ENCODE peak calls at places on chromosomes 13 and 19, in five cellular contexts. F, O, D, A and B are unnamed samples.

GRCh38 chr13:95456837-95457236 is 95.7 kb upstream of the CLDN10 start:
- DNase-seq in F (no peak), O (no peak), D (no peak), A (no peak), B (no peak)

GRCh38 chr13:32068255-32068654 is 36.7 kb downstream of the FRY start:
- DNase-seq in F (no peak), O (no peak), D (no peak), A (no peak), B (no peak)

GRCh38 chr13:39913928-39914327 is 258.5 kb downstream of the COG6 start:
- DNase-seq in F (no peak), O (no peak), D (no peak), A (no peak), B (no peak)

GRCh38 chr13:79455331-79455730 is 25.6 kb upstream of the NDFIP2 start:
- DNase-seq in F (no peak), O (peak), D (no peak), A (no peak), B (no peak)

GRCh38 chr13:113956571-113956970 is 17.3 kb downstream of the C13orf46 start:
- DNase-seq in F (no peak), O (no peak), D (no peak), A (no peak), B (no peak)

GRCh38 chr19:45321848-45322247 is 827 bp downstream of the CKM start:
- DNase-seq in F (no peak), O (no peak), D (no peak), A (no peak), B (no peak)

GRCh38 chr13:44436589-44437337 is 63.1 kb downstream of the SERP2 start:
- DNase-seq in F (peak), O (peak), D (peak), A (no peak), B (peak)

GRCh38 chr19:13986348-13986904 is 19.7 kb downstream of the RFX1 start:
- DNase-seq in F (no peak), O (peak), D (no peak), A (peak), B (no peak)

GRCh38 chr13:112674412-112675383 is 15.1 kb upstream of the ATP11A start:
- DNase-seq in F (no peak), O (no peak), D (no peak), A (no peak), B (no peak)

GRCh38 chr19:35344511-35345031 is 3.1 kb upstream of the FFAR1 start:
- DNase-seq in F (no peak), O (no peak), D (no peak), A (no peak), B (no peak)

GRCh38 chr13:51922771-51923480 is 61.2 kb downstream of the CCDC70 start:
- DNase-seq in F (no peak), O (no peak), D (no peak), A (no peak), B (no peak)

GRCh38 chr13:113603116-113603710 is 18.7 kb downstream of the TFDP1 start:
- DNase-seq in F (no peak), O (no peak), D (no peak), A (no peak), B (no peak)

GRCh38 chr13:23455401-23456185 is 22.1 kb upstream of the SACS start:
- DNase-seq in F (no peak), O (no peak), D (no peak), A (no peak), B (no peak)

GRCh38 chr19:53394522-53394973 is 401 bp upstream of the ZNF765 start:
- DNase-seq in F (peak), O (peak), D (peak), A (peak), B (no peak)

GRCh38 chr13:46622918-46623256 is 69.9 kb downstream of the LRCH1 start:
- DNase-seq in F (no peak), O (peak), D (no peak), A (no peak), B (no peak)

GRCh38 chr13:39634956-39635355 is 20.5 kb upstream of the COG6 start:
- DNase-seq in F (no peak), O (no peak), D (no peak), A (no peak), B (no peak)

GRCh38 chr19:48735031-48735615 is 5.3 kb downstream of the RASIP1 start:
- DNase-seq in F (no peak), O (no peak), D (no peak), A (no peak), B (peak)

GRCh38 chr13:31267126-31267784 is 67.5 kb downstream of the B3GLCT start:
- DNase-seq in F (no peak), O (no peak), D (no peak), A (no peak), B (no peak)

GRCh38 chr19:18731562-18732008 is 48.1 kb downstream of the CRTC1 start:
- DNase-seq in F (peak), O (peak), D (no peak), A (no peak), B (no peak)

GRCh38 chr19:7605490-7606222 is 10.0 kb downstream of the CAMSAP3 start:
- DNase-seq in F (peak), O (no peak), D (peak), A (peak), B (no peak)

GRCh38 chr19:38277969-38278680 is 13.8 kb downstream of the SPINT2 start:
- DNase-seq in F (no peak), O (peak), D (no peak), A (no peak), B (no peak)

GRCh38 chr13:109309625-109310363 is 476.6 kb downstream of the IRS2 start:
- DNase-seq in F (peak), O (no peak), D (no peak), A (no peak), B (peak)

GRCh38 chr13:41456768-41457588 is at the start of gene RGCC:
- DNase-seq in F (peak), O (peak), D (peak), A (no peak), B (peak)

GRCh38 chr19:38142176-38143035 is 81.6 kb downstream of the DPF1 start:
- DNase-seq in F (peak), O (peak), D (peak), A (no peak), B (peak)

GRCh38 chr13:60112771-60113170 is 51.0 kb downstream of the DIAPH3 start:
- DNase-seq in F (no peak), O (peak), D (no peak), A (no peak), B (no peak)

GRCh38 chr19:572891-573825 is 762 bp downstream of the BSG start:
- DNase-seq in F (no peak), O (peak), D (no peak), A (no peak), B (peak)

GRCh38 chr13:100550433-100550832 is 38.2 kb downstream of the GGACT start:
- DNase-seq in F (no peak), O (peak), D (peak), A (no peak), B (no peak)

GRCh38 chr19:412356-413355 is 3.7 kb upstream of the C2CD4C start:
- DNase-seq in F (no peak), O (no peak), D (peak), A (no peak), B (no peak)

GRCh38 chr19:8457209-8457608 is 12.4 kb downstream of the HNRNPM start:
- DNase-seq in F (no peak), O (no peak), D (no peak), A (no peak), B (no peak)

GRCh38 chr13:110503037-110503901 is 58.3 kb downstream of the RAB20 start:
- DNase-seq in F (no peak), O (peak), D (no peak), A (no peak), B (no peak)

GRCh38 chr19:36377541-36378178 is 1.3 kb downstream of the ZFP14 start:
- DNase-seq in F (peak), O (no peak), D (no peak), A (no peak), B (no peak)

GRCh38 chr13:109297628-109298027 is 488.8 kb downstream of the IRS2 start:
- DNase-seq in F (no peak), O (peak), D (no peak), A (no peak), B (no peak)

GRCh38 chr13:75326173-75327131 is 155.5 kb downstream of the TBC1D4 start:
- DNase-seq in F (no peak), O (peak), D (no peak), A (no peak), B (no peak)

GRCh38 chr13:48500652-48501197 is 32.2 kb downstream of the RCBTB2 start:
- DNase-seq in F (peak), O (peak), D (no peak), A (no peak), B (no peak)

DNA sequence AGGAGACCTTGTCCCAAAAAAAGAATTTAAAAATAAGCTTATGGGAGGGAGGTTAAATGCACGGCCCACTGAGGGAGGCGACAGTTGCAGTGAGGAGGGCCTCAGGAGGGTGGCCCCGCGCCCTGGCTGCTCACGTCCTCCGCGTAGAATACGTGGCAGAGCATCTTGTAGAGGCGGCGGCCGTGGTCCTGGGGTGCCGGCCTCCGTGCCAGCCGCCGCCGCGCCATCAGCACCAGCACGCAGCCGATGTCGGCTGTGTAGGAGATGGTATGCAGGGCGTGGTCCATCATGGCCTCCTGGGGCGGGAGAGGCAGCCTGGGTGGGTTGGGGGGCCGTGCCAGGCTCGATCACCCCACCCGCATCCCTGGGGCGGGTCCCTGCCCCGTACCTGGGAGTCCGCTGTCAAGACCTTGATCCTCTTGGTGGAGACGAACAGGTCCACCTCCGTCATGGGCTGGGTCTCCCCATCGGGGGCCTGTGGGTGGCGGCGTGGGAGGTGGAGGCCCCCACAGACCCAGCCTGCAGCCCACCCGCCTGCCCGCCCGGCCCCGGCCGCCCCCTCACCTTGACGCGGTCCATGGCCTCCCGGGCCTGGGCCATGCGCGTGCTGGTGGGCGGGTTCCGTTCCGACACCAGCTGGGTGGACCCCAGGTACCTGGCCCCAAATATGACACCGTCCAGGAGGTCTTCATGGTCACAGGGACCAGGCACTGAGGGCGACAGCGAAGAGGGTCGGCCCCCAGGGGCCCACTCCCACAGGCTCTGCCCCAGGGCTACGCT is 7.7 kb downstream of the APBA3 start:
- DNase-seq in F (no peak), O (no peak), D (no peak), A (no peak), B (no peak)
- TF ChIP-seq BHLHE40 in F (no peak), O (no peak), D (no peak), A (no peak), B (no peak)

DNA sequence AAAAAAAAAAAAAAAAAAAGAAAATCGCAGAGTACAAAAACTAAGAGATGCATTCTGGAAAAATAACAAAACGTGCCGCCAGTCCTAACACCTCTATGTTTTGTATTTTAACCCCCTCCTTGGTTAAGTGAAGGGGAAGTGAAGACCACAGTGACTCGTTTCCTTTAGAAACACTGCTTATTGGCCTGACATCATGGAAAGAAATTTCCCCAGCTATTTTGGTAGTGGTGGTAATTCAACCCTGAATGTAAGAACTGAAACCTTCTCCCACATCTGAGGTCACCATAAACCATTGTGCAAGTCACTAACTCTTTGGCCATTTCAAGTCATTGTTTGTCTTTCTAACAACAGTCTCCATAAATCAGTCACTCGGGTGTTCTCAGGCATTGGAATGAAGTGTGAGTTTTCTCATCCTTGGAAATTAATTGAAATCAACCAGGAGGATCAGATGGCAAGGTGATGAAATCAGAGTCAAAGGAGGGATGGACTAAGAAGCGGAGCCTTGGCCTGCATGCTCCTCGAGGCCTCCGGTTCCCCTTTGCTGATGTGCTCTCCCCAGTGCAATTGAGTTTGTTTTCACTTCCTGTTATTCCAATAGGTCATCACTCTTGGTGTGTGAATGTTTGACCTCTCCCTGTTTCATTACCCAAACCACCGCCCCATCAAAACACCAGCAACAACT is 443.9 kb downstream of the FGF9 start:
- DNase-seq in F (no peak), O (peak), D (no peak), A (peak), B (no peak)
- TF ChIP-seq BHLHE40 in F (no peak), O (peak), D (no peak), A (peak), B (no peak)

DNA sequence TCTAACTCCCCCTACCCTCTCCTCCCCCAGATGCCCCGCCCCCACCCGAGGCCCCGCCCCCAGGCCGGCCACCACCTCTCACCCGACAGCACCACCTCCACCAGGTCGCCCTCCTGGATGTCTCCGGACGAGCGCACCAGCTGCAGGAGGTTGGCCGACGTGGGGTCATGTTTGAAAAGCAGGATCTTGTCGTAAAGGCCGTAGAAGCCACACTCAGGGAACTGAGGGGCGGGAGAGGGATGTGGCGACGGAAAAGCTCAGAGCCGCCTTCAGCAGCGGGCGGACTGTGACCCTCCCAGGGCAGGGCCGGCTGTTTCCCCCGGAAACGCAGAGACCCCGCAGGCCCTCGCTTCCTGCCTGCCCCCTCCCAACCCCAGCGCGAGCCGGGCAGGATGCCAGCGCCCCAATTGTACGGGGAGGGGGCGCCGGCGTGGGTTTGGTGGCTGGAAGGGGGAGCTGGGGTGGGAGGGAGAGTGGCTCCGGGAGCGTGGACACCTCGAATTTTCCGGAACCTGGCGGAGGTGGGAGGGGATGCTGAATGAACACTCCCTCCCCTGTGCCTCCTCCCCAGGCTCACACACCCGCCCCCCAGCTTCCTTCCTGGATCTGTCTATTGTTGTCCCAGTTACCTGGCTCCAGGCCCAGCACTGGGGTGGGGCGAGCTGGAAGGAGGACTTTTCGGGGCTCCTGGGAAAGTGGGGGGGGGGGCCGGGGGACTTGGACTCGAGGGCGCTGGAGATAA is 3.0 kb downstream of the PRKD2 start:
- DNase-seq in F (peak), O (peak), D (peak), A (no peak), B (peak)
- TF ChIP-seq BHLHE40 in F (no peak), O (no peak), D (no peak), A (peak), B (no peak)

GRCh38 chr19:40365613-40366401 is 17.3 kb downstream of the PLD3 start:
- DNase-seq in F (no peak), O (peak), D (peak), A (no peak), B (peak)
- TF ChIP-seq BHLHE40 in F (no peak), O (no peak), D (no peak), A (no peak), B (no peak)

GRCh38 chr19:30722236-30722635 is 350.1 kb downstream of the ZNF536 start:
- DNase-seq in F (no peak), O (no peak), D (no peak), A (no peak), B (no peak)

GRCh38 chr19:30719189-30719990 is 347.2 kb downstream of the ZNF536 start:
- DNase-seq in F (no peak), O (no peak), D (peak), A (no peak), B (no peak)

GRCh38 chr19:30718728-30719127 is 346.5 kb downstream of the ZNF536 start:
- DNase-seq in F (no peak), O (no peak), D (no peak), A (no peak), B (no peak)

GRCh38 chr19:30718014-30718413 is 345.8 kb downstream of the ZNF536 start:
- DNase-seq in F (no peak), O (no peak), D (no peak), A (no peak), B (no peak)

DNA sequence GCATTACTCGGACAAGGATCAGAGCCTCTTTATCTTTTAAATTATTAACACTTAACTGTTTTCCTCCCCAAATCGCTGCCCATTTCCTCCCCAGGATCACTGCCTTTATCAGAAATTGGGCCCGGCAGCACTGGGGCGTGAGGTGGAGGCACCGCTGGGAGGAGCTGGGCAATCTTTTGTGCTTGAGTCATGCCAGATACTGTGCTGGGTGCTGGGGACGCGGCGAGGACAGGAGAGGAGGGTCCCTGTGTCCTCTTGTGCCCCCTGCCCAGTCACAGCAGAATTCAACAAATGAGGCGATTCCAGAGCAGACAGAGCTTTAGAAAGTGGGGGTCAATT is 347.8 kb downstream of the ZNF536 start:
- DNase-seq in F (no peak), O (no peak), D (no peak), A (no peak), B (no peak)
- TF ChIP-seq BHLHE40 in F (no peak), O (no peak), D (no peak), A (no peak), B (no peak)

GRCh38 chr19:16919496-16919895 is 30.7 kb downstream of the F2RL3 start:
- DNase-seq in F (no peak), O (no peak), D (no peak), A (no peak), B (no peak)

GRCh38 chr19:16915734-16916133 is 26.9 kb downstream of the F2RL3 start:
- DNase-seq in F (no peak), O (no peak), D (no peak), A (no peak), B (no peak)

GRCh38 chr19:16914421-16914820 is 25.6 kb downstream of the F2RL3 start:
- DNase-seq in F (no peak), O (no peak), D (no peak), A (no peak), B (no peak)

GRCh38 chr19:16915135-16915534 is 26.3 kb downstream of the F2RL3 start:
- DNase-seq in F (no peak), O (no peak), D (no peak), A (no peak), B (no peak)

GRCh38 chr19:16917401-16917800 is 28.6 kb downstream of the F2RL3 start:
- DNase-seq in F (no peak), O (no peak), D (no peak), A (no peak), B (no peak)
- TF ChIP-seq BHLHE40 in F (no peak), O (no peak), D (no peak), A (no peak), B (no peak)

DNA sequence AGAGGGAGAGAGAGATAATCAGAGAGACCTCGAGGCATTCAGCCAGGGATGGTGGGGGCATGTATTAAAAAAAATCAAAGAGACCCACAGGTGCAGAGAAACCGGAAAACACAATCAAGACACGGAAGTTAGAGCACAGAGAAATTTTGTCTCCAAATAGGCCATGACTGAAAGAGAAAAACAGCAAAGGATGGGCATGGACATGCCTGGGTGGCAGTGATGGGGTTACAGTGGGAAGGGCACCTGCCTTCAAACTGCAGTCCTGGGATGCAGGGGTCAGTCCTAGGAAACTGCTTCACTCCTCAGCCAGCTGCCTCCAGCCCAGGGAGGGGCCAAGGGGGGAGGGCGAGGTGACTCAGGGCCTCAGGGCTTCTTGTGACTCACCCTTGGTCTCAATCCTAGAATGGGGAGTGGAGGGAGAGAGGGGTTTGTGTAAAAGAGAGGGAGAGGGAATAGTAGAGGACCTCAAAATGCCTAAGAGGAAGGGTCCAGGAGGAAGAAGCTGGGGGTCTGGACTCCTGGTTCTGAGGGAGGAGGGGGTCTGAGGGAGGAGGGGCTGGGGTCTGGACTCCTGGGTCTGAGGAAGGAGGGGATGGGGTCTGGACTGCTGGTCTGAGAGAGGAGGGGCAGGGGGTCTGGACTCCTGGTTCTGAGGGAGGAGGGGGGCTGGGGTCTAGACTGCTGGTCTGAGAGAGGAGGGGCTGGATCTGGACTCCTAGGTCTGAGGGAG is 3.6 kb upstream of the KCNN4 start:
- DNase-seq in F (no peak), O (peak), D (no peak), A (no peak), B (peak)
- TF ChIP-seq BHLHE40 in F (no peak), O (no peak), D (no peak), A (no peak), B (no peak)